ENCODE peak calls at places on chromosomes 11 and 22, in seven cellular contexts. K, M, N, X, P, S and Y are unnamed samples.
A peak's percentile ranks its signal among the peaks of the same experiment; 100 is the strongest.

GRCh38 chr11:13462311-13462927 is 603 bp downstream of the BTBD10 start:
- DNase-seq in N (peak; percentile 36), M (peak; percentile 58), S (peak; percentile 16), P (no peak), X (peak; percentile 78), K (peak; percentile 33), Y (peak; percentile 48)

GRCh38 chr11:112795896-112796686 is 165.1 kb upstream of the NCAM1 start:
- DNase-seq in M (no peak), K (no peak), N (no peak), P (no peak), X (no peak), S (no peak), Y (no peak)

GRCh38 chr11:93407777-93408401 is 77.3 kb downstream of the DEUP1 start:
- DNase-seq in P (no peak), K (no peak), S (no peak), M (no peak), X (no peak), N (no peak), Y (no peak)

GRCh38 chr11:111691731-111692130 is 74.5 kb downstream of the PPP2R1B start:
- DNase-seq in K (no peak), X (no peak), S (no peak), M (no peak), N (no peak), P (no peak), Y (no peak)

GRCh38 chr22:30921108-30921507 is 47.5 kb downstream of the MORC2 start:
- DNase-seq in S (no peak), X (no peak), K (no peak), M (no peak), P (no peak), N (no peak), Y (no peak)

GRCh38 chr22:43326342-43326825 is 16.8 kb downstream of the SCUBE1 start:
- DNase-seq in X (no peak), S (no peak), N (no peak), P (no peak), K (no peak), M (no peak), Y (no peak)

GRCh38 chr22:42918500-42918899 is 61.4 kb upstream of the ARFGAP3 start:
- DNase-seq in M (no peak), N (no peak), X (no peak), K (no peak), S (no peak), P (no peak), Y (no peak)

GRCh38 chr11:36073411-36074203 is 129.7 kb downstream of the LDLRAD3 start:
- DNase-seq in P (no peak), S (peak; percentile 86), N (peak; percentile 69), K (peak; percentile 73), M (no peak), X (peak; percentile 90), Y (no peak)

GRCh38 chr11:130580372-130580771 is 131.9 kb downstream of the ADAMTS15 start:
- DNase-seq in X (no peak), S (no peak), K (peak; percentile 94), M (peak; percentile 77), N (peak; percentile 82), P (no peak), Y (no peak)

GRCh38 chr11:34252651-34253050 is 105.2 kb downstream of the ABTB2 start:
- DNase-seq in N (no peak), P (no peak), X (no peak), K (no peak), S (no peak), M (no peak), Y (peak; percentile 62)

GRCh38 chr22:37498289-37498909 is 12.2 kb upstream of the MFNG start:
- DNase-seq in S (no peak), X (no peak), M (peak; percentile 52), N (no peak), K (no peak), P (no peak), Y (peak; percentile 70)

GRCh38 chr11:35619754-35620640 is 1.7 kb downstream of the FJX1 start:
- DNase-seq in N (peak; percentile 29), K (peak; percentile 49), S (no peak), P (no peak), M (peak; percentile 18), X (peak; percentile 53), Y (no peak)

GRCh38 chr11:84552791-84553190 is 1074.4 kb downstream of the DLG2 start:
- DNase-seq in K (no peak), X (no peak), N (no peak), S (no peak), M (no peak), P (no peak), Y (no peak)

GRCh38 chr11:96061730-96062524 is 138.0 kb upstream of the MTMR2 start:
- DNase-seq in X (no peak), K (no peak), M (no peak), S (no peak), N (no peak), P (no peak), Y (no peak)

GRCh38 chr11:114366331-114367243 is 33.7 kb downstream of the C11orf71 start:
- DNase-seq in P (no peak), S (no peak), N (no peak), M (peak; percentile 12), K (peak; percentile 87), X (no peak), Y (no peak)

GRCh38 chr22:46777609-46777970 is 15.1 kb downstream of the TBC1D22A start:
- DNase-seq in X (no peak), K (no peak), M (no peak), S (no peak), N (peak; percentile 45), P (no peak), Y (no peak)

GRCh38 chr11:19194620-19195308 is 7.0 kb downstream of the CSRP3 start:
- DNase-seq in P (no peak), M (no peak), K (no peak), N (no peak), X (no peak), S (no peak), Y (no peak)
- H3K4me3 ChIP-seq in P (no peak overlapping the region), M (no peak overlapping the region), K (no peak overlapping the region), N (no peak overlapping the region), X (no peak overlapping the region), S (no peak overlapping the region), Y (no peak overlapping the region)

GRCh38 chr11:64772318-64773018 is 5.9 kb downstream of the SF1 start:
- DNase-seq in X (no peak), K (no peak), M (no peak), S (no peak), N (no peak), P (no peak), Y (no peak)
- H3K27ac ChIP-seq in X (peak overlapping the region; percentile 44), K (no peak overlapping the region), M (no peak overlapping the region), S (peak overlapping the region; percentile 100), N (no peak overlapping the region), P (no peak overlapping the region), Y (peak overlapping the region; percentile 24)

DNA sequence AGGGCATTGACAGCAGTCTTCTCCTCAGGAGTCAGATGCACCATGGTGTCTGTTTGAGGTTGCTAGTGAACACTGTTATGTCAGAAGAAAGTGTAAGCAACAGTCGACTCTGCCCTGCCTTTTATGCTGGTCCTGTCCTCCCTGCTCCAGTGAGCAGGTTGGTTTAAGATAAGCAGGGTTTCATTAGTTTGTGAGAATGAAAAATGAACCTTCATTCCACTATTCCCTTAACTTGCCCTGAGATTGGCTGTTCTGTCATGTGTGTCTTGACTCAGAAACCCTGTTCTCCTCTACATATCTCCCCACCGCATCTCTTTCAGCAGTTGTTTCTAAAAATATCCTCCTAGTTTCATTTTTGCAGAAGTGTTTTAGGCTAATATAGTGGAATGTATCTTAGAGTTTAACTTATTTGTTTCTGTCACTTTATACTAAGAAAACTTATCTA is at the start of gene HBD:
- DNase-seq in S (no peak), K (peak; percentile 55), X (no peak), M (no peak), P (no peak), N (no peak), Y (no peak)
- TF ChIP-seq CTCF in S (no peak), K (no peak), X (no peak), M (no peak), P (no peak), N (no peak), Y (no peak)

GRCh38 chr11:128595775-128596174 is 8.4 kb upstream of the ETS1 start:
- DNase-seq in S (no peak), N (no peak), X (no peak), P (no peak), K (no peak), M (no peak), Y (no peak)
- H3K4me3 ChIP-seq in S (no peak overlapping the region), N (no peak overlapping the region), X (no peak overlapping the region), P (no peak overlapping the region), K (no peak overlapping the region), M (no peak overlapping the region), Y (no peak overlapping the region)

GRCh38 chr11:63821411-63821810 is 8.2 kb downstream of the SPINDOC start:
- DNase-seq in P (no peak), S (no peak), N (no peak), K (no peak), X (no peak), M (no peak), Y (no peak)
- H3K27ac ChIP-seq in P (no peak overlapping the region), S (no peak overlapping the region), N (no peak overlapping the region), K (no peak overlapping the region), X (no peak overlapping the region), M (no peak overlapping the region), Y (no peak overlapping the region)

DNA sequence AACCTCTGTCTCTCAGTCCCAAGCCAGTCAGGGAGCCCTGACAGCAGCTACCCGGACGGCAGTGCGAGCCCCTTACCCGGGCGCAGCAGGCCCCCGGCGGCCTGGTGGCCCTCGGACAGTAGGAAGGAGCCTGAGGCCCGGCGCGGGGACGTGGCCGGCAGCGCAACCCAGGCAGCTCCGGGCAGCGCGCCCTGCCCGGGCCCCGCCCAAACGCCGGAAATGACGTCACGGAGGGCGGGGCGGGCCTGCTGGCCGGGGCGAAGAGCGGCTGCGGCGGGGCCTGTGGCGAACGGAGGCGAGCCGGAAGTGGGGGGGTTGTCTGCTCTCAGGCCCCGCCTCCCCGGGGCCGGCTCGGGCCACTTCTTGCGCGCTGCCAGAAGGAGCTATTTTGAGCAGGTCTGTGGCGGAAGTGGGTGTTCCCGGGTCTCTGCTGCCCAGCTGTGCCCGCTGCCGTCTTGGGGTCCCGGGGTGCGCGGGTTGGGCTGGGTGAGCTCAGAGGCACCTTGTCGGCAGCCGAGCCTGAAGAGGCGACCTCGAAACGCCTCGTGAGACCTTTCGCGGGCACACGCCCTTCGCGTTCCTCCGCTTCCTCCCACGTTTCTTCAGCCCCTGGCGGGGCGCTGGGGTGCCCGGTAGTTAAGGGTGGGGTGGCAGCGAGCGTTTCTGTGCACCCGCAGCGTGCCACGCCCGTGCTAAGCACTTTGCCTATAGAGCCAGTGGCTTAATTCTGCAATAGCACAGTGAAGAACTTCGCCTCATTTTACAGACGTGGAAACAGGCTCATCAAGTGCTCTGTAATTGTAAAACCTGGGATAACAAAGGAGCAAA is at the start of gene C11orf24:
- DNase-seq in M (peak; percentile 96), P (peak; percentile 80), K (peak; percentile 83), X (peak; percentile 98), N (peak; percentile 88), S (peak; percentile 92), Y (peak; percentile 99)
- TF ChIP-seq CTCF in M (no peak), P (no peak), K (no peak), X (no peak), N (no peak), S (no peak), Y (no peak)